ENCODE peak calls at places on chromosomes 11 and 22, in eight cellular contexts. K is GM10248, F is EH, I is iris pigment epithelial cell, L is HTR-8/SVneo, C is NCI-H2171 treated with DMSO at 0.1 percent for 48 hours, U is fibroblast of mammary gland, R is nucleus accumbens. H is an unnamed sample.

GRCh38 chr22:27474711-27475547 is 326.6 kb downstream of the MN1 start:
- DNase-seq in K (no peak), F (peak; percentile 95), I (peak; percentile 96), L (peak; percentile 83), C (peak; percentile 24), U (peak; percentile 86), R (no peak), H (no peak)

GRCh38 chr11:2533642-2534115 is 88.9 kb downstream of the KCNQ1 start:
- DNase-seq in K (peak; percentile 67), F (peak; percentile 95), I (peak; percentile 95), L (peak; percentile 92), C (no peak), U (peak; percentile 80), R (no peak), H (no peak)

GRCh38 chr22:33605686-33606085 is 314.6 kb downstream of the LARGE1 start:
- DNase-seq in K (no peak), F (no peak), I (no peak), L (no peak), C (no peak), U (no peak), R (no peak), H (no peak)

GRCh38 chr11:203945-204586 is 3.1 kb downstream of the BET1L start:
- DNase-seq in K (no peak), F (no peak), I (no peak), L (no peak), C (no peak), U (no peak), R (no peak), H (no peak)

GRCh38 chr22:23777776-23778575 is 5.3 kb downstream of the MMP11 start:
- DNase-seq in K (no peak), F (no peak), I (no peak), L (no peak), C (peak; percentile 91), U (no peak), R (no peak), H (no peak)

GRCh38 chr11:96763244-96763643 is 373.4 kb downstream of the JRKL start:
- DNase-seq in K (no peak), F (no peak), I (peak; percentile 30), L (no peak), C (no peak), U (no peak), R (no peak), H (no peak)

GRCh38 chr11:131758726-131759125 is 388.3 kb downstream of the NTM start:
- DNase-seq in K (no peak), F (no peak), I (peak; percentile 67), L (no peak), C (no peak), U (no peak), R (no peak), H (no peak)

GRCh38 chr11:121936781-121937447 is 179.1 kb downstream of the BLID start:
- DNase-seq in K (no peak), F (peak; percentile 71), I (peak; percentile 74), L (no peak), C (no peak), U (peak; percentile 91), R (no peak), H (no peak)

GRCh38 chr11:1433977-1434640 is 44.4 kb downstream of the BRSK2 start:
- DNase-seq in K (no peak), F (no peak), I (no peak), L (no peak), C (no peak), U (no peak), R (no peak), H (no peak)

GRCh38 chr11:126318642-126319373 is 14.9 kb downstream of the DCPS start:
- DNase-seq in K (peak; percentile 61), F (peak; percentile 94), I (peak; percentile 98), L (no peak), C (peak; percentile 46), U (peak; percentile 98), R (peak; percentile 29), H (no peak)

GRCh38 chr11:125807909-125808308 is 20.0 kb downstream of the PATE3 start:
- DNase-seq in K (no peak), F (peak; percentile 58), I (peak; percentile 19), L (no peak), C (no peak), U (peak; percentile 14), R (no peak), H (no peak)

GRCh38 chr11:101133190-101133589 is 3.6 kb upstream of the PGR start:
- DNase-seq in K (no peak), F (no peak), I (no peak), L (no peak), C (no peak), U (peak; percentile 33), R (no peak), H (no peak)

GRCh38 chr11:100789500-100789899 is 102.4 kb downstream of the ARHGAP42 start:
- DNase-seq in K (no peak), F (no peak), I (peak; percentile 48), L (no peak), C (no peak), U (peak; percentile 42), R (no peak), H (no peak)

GRCh38 chr11:32962016-32962415 is 53.7 kb upstream of the DEPDC7 start:
- DNase-seq in K (no peak), F (peak; percentile 65), I (peak; percentile 60), L (no peak), C (no peak), U (peak; percentile 31), R (no peak), H (no peak)

GRCh38 chr11:72971611-72972010 is 157.4 kb downstream of the ATG16L2 start:
- DNase-seq in K (no peak), F (no peak), I (no peak), L (no peak), C (no peak), U (no peak), R (no peak), H (no peak)

GRCh38 chr11:67282876-67283371 is 6.2 kb upstream of the ANKRD13D start:
- DNase-seq in K (no peak), F (no peak), I (no peak), L (no peak), C (no peak), U (no peak), R (no peak), H (no peak)

GRCh38 chr11:7964873-7965272 is 374 bp downstream of the NLRP10 start:
- DNase-seq in K (no peak), F (peak; percentile 85), I (peak; percentile 34), L (no peak), C (no peak), U (peak; percentile 87), R (no peak), H (no peak)

GRCh38 chr11:34620202-34620601 is 691 bp upstream of the EHF start:
- DNase-seq in K (no peak), F (no peak), I (no peak), L (no peak), C (no peak), U (no peak), R (no peak), H (no peak)

GRCh38 chr11:129023968-129024676 is 81.5 kb upstream of the TP53AIP1 start:
- DNase-seq in K (no peak), F (no peak), I (peak; percentile 60), L (no peak), C (no peak), U (no peak), R (no peak), H (no peak)

GRCh38 chr11:130677486-130678153 is 229.2 kb downstream of the ADAMTS15 start:
- DNase-seq in K (no peak), F (peak; percentile 95), I (peak; percentile 77), L (peak; percentile 68), C (no peak), U (no peak), R (no peak), H (no peak)

GRCh38 chr11:75428301-75428724 is 4.7 kb downstream of the KLHL35 start:
- DNase-seq in K (peak; percentile 88), F (peak; percentile 87), I (peak; percentile 93), L (peak; percentile 90), C (no peak), U (peak; percentile 86), R (peak; percentile 67), H (peak; percentile 35)

GRCh38 chr11:19307498-19307897 is 66.8 kb upstream of the E2F8 start:
- DNase-seq in K (no peak), F (no peak), I (no peak), L (no peak), C (peak; percentile 36), U (no peak), R (no peak), H (peak; percentile 17)

GRCh38 chr11:120216426-120217102 is 5.7 kb downstream of the OAF start:
- DNase-seq in K (no peak), F (no peak), I (no peak), L (no peak), C (no peak), U (no peak), R (no peak), H (no peak)

GRCh38 chr11:456533-456932 is 6.5 kb downstream of the PTDSS2 start:
- DNase-seq in K (peak; percentile 72), F (no peak), I (no peak), L (no peak), C (no peak), U (no peak), R (no peak), H (no peak)

GRCh38 chr11:7186190-7186589 is 65.5 kb upstream of the SYT9 start:
- DNase-seq in K (no peak), F (peak; percentile 88), I (peak; percentile 42), L (no peak), C (no peak), U (no peak), R (no peak), H (no peak)

GRCh38 chr11:119484741-119485605 is 62.0 kb upstream of the THY1 start:
- DNase-seq in K (no peak), F (no peak), I (no peak), L (no peak), C (no peak), U (no peak), R (no peak), H (no peak)

GRCh38 chr11:129285387-129285786 is 90.3 kb upstream of the BARX2 start:
- DNase-seq in K (no peak), F (no peak), I (no peak), L (no peak), C (no peak), U (no peak), R (no peak), H (no peak)

GRCh38 chr22:46829140-46829891 is 66.9 kb downstream of the TBC1D22A start:
- DNase-seq in K (no peak), F (peak; percentile 95), I (peak; percentile 87), L (peak; percentile 64), C (no peak), U (peak; percentile 90), R (no peak), H (no peak)

H was measured in NCI-H524 treated with DMSO at 0.1 percent for 48 hours.